ENCODE peak calls at places on chromosomes 4 and X, in eight cellular contexts. V is A549, O is AG04450, Q is spleen, B is colonic mucosa, F is nephron progenitor cell, I is fibroblast of mammary gland, X is PC-3. Z is an unnamed sample.

GRCh38 chr4:108890491-108890890 is 127.6 kb upstream of the ETNPPL start:
- DNase-seq in V (no peak), O (no peak), B (no peak), F (no peak), X (no peak), I (no peak), Q (no peak), Z (no peak)

GRCh38 chrX:5242091-5242790 is 986.4 kb downstream of the NLGN4X start:
- DNase-seq in O (no peak), I (no peak), Q (no peak), F (no peak), B (no peak), X (no peak), V (no peak), Z (no peak)

GRCh38 chrX:107571296-107571998 is 56.9 kb upstream of the PRPS1 start:
- DNase-seq in O (peak; percentile 49), I (peak; percentile 94), X (peak; percentile 88), B (no peak), V (peak; percentile 68), F (no peak), Q (no peak), Z (no peak)

GRCh38 chr4:7389719-7390118 is 45.0 kb downstream of the PSAPL1 start:
- DNase-seq in V (no peak), B (no peak), I (no peak), O (no peak), Q (peak; percentile 40), X (no peak), F (no peak), Z (peak; percentile 54)

GRCh38 chr4:143225167-143225566 is 40.5 kb downstream of the USP38 start:
- DNase-seq in Q (no peak), F (no peak), B (no peak), V (no peak), O (no peak), I (no peak), X (no peak), Z (no peak)

GRCh38 chr4:7763788-7764187 is 175.9 kb downstream of the AFAP1 start:
- DNase-seq in B (no peak), O (peak; percentile 15), X (no peak), V (no peak), Q (peak; percentile 38), I (peak; percentile 65), F (no peak), Z (no peak)

GRCh38 chr4:185726931-185727330 is 85.1 kb downstream of the SORBS2 start:
- DNase-seq in Q (no peak), B (no peak), F (no peak), O (no peak), V (no peak), I (peak; percentile 70), X (no peak), Z (no peak)

GRCh38 chr4:69748176-69748575 is 12.2 kb downstream of the SULT1B1 start:
- DNase-seq in O (no peak), X (peak; percentile 79), I (peak; percentile 64), F (no peak), B (no peak), Q (no peak), V (no peak), Z (no peak)

GRCh38 chrX:78199851-78200250 is 60.4 kb upstream of the TAF9B start:
- DNase-seq in I (peak; percentile 18), Q (no peak), O (no peak), B (no peak), X (peak; percentile 67), V (peak; percentile 36), F (no peak), Z (no peak)

GRCh38 chr4:176002007-176002623 is 63.5 kb upstream of the WDR17 start:
- DNase-seq in F (peak; percentile 74), Q (peak; percentile 87), I (no peak), O (no peak), X (peak; percentile 34), B (peak; percentile 18), V (peak; percentile 33), Z (no peak)

GRCh38 chrX:130393451-130394074 is 8.1 kb upstream of the GPR119 start:
- DNase-seq in F (peak; percentile 61), X (peak; percentile 74), V (peak; percentile 71), Q (no peak), B (peak; percentile 25), O (no peak), I (peak; percentile 56), Z (no peak)

GRCh38 chrX:23616361-23616760 is 50.9 kb upstream of the PRDX4 start:
- DNase-seq in O (no peak), B (no peak), X (peak; percentile 48), Q (no peak), I (peak; percentile 34), F (no peak), V (peak; percentile 8), Z (no peak)

GRCh38 chrX:56797966-56798711 is 69.1 kb downstream of the NBDY start:
- DNase-seq in B (peak; percentile 8), F (no peak), Q (peak; percentile 69), I (no peak), X (no peak), O (no peak), V (no peak), Z (peak; percentile 70)

GRCh38 chr4:121273191-121273590 is 107.6 kb downstream of the QRFPR start:
- DNase-seq in V (no peak), Q (no peak), X (no peak), B (no peak), O (no peak), I (no peak), F (no peak), Z (no peak)

GRCh38 chrX:134533352-134533751 is 73.4 kb downstream of the HPRT1 start:
- DNase-seq in F (no peak), B (no peak), Q (no peak), I (no peak), O (no peak), X (no peak), V (no peak), Z (no peak)

GRCh38 chrX:46575586-46575985 is 2.0 kb downstream of the CHST7 start:
- DNase-seq in I (no peak), X (peak; percentile 26), Q (no peak), V (no peak), F (no peak), O (no peak), B (no peak), Z (no peak)

GRCh38 chrX:10189317-10190268 is 32.8 kb downstream of the CLCN4 start:
- DNase-seq in O (no peak), F (peak; percentile 81), V (peak; percentile 70), I (peak; percentile 67), X (peak; percentile 86), B (peak; percentile 78), Q (peak; percentile 90), Z (no peak)

GRCh38 chr4:61379406-61379805 is 179.3 kb downstream of the ADGRL3 start:
- DNase-seq in Q (no peak), F (no peak), V (no peak), B (no peak), I (no peak), O (no peak), X (no peak), Z (no peak)

GRCh38 chrX:77453190-77453589 is 6.0 kb downstream of the FGF16 start:
- DNase-seq in O (no peak), V (no peak), X (no peak), B (no peak), F (no peak), I (no peak), Q (no peak), Z (no peak)

GRCh38 chrX:1170243-1170642 is 42.2 kb downstream of the CRLF2 start:
- DNase-seq in O (no peak), I (no peak), F (no peak), B (no peak), V (no peak), X (no peak), Q (peak; percentile 21), Z (no peak)

GRCh38 chr4:3218824-3219760 is 29.9 kb upstream of the MSANTD1 start:
- DNase-seq in O (no peak), V (no peak), I (no peak), Q (no peak), X (no peak), F (no peak), B (no peak), Z (no peak)

GRCh38 chr4:156751486-156751885 is 220.1 kb downstream of the PDGFC start:
- DNase-seq in V (no peak), Q (no peak), O (no peak), F (no peak), I (peak; percentile 43), B (no peak), X (peak; percentile 62), Z (no peak)

GRCh38 chr4:137367608-137368007 is 164.7 kb downstream of the PCDH18 start:
- DNase-seq in V (no peak), O (peak; percentile 67), B (no peak), X (peak; percentile 29), F (no peak), I (peak; percentile 90), Q (no peak), Z (no peak)

GRCh38 chrX:30504309-30504708 is 73.3 kb downstream of the TASL start:
- DNase-seq in Q (no peak), B (no peak), X (peak; percentile 64), F (no peak), I (peak; percentile 51), V (no peak), O (no peak), Z (no peak)

GRCh38 chr4:36292551-36293188 is 11.3 kb downstream of the DTHD1 start:
- DNase-seq in F (no peak), Q (no peak), B (no peak), O (no peak), V (no peak), X (no peak), I (no peak), Z (no peak)

GRCh38 chr4:147019061-147019460 is 73.4 kb upstream of the TTC29 start:
- DNase-seq in B (peak; percentile 63), V (peak; percentile 12), I (peak; percentile 63), Q (peak; percentile 78), O (peak; percentile 13), X (peak; percentile 72), F (peak; percentile 44), Z (no peak)

GRCh38 chrX:133402042-133402453 is 13.2 kb downstream of the GPC4 start:
- DNase-seq in B (no peak), O (no peak), Q (no peak), X (no peak), V (no peak), F (no peak), I (peak; percentile 82), Z (no peak)

GRCh38 chr4:106809083-106809482 is 227.0 kb downstream of the DKK2 start:
- DNase-seq in I (peak; percentile 64), F (no peak), B (no peak), Q (no peak), V (no peak), X (peak; percentile 55), O (no peak), Z (no peak)
- TF ChIP-seq CTCF in I (peak; percentile 60), F (peak; percentile 19), B (no peak), Q (no peak), V (peak; percentile 39), X (peak; percentile 65), O (peak; percentile 49), Z (no peak)

GRCh38 chrX:96843566-96843965 is 40.1 kb upstream of the RPA4 start:
- DNase-seq in F (peak; percentile 26), Q (no peak), X (no peak), V (no peak), B (no peak), O (no peak), I (no peak), Z (no peak)
- TF ChIP-seq CTCF in F (peak; percentile 39), Q (no peak), X (no peak), V (no peak), B (no peak), O (no peak), I (no peak), Z (no peak)

GRCh38 chr4:168645933-168646768 is 149.3 kb downstream of the PALLD start:
- DNase-seq in B (no peak), O (no peak), Q (no peak), V (no peak), X (no peak), F (no peak), I (no peak), Z (no peak)
- TF ChIP-seq CTCF in B (no peak), O (no peak), Q (no peak), V (no peak), X (no peak), F (no peak), I (no peak), Z (no peak)

GRCh38 chr4:129043523-129043922 is 49.8 kb downstream of the SCLT1 start:
- DNase-seq in I (peak; percentile 37), O (no peak), F (no peak), X (peak; percentile 23), Q (no peak), V (no peak), B (no peak), Z (no peak)
- TF ChIP-seq CTCF in I (peak; percentile 23), O (peak; percentile 21), F (no peak), X (peak; percentile 52), Q (no peak), V (no peak), B (no peak), Z (no peak)